ENCODE peak calls at places on chromosomes 13 and 19, in five cellular contexts. F is iPS DF 6.9; H is neural progenitor cell; T is CD8-positive, alpha-beta memory T cell; Y is breast epithelium. C is an unnamed sample.

GRCh38 chr19:49579947-49580263 is 451 bp downstream of the NOSIP start:
- DNase-seq in Y (no peak), H (no peak), F (no peak), T (no peak), C (no peak)

GRCh38 chr13:110331362-110331761 is 24.3 kb downstream of the COL4A2 start:
- DNase-seq in H (no peak), F (no peak), T (no peak), Y (peak), C (no peak)

GRCh38 chr13:57569981-57570380 is 61.6 kb upstream of the PCDH17 start:
- DNase-seq in F (no peak), H (no peak), T (no peak), Y (no peak), C (no peak)

GRCh38 chr13:31476753-31477152 is 262.6 kb upstream of the RXFP2 start:
- DNase-seq in T (no peak), F (no peak), H (no peak), Y (no peak), C (no peak)

GRCh38 chr13:78609464-78610205 is 6.3 kb upstream of the POU4F1 start:
- DNase-seq in H (peak), F (no peak), T (no peak), Y (no peak), C (no peak)

GRCh38 chr19:3785938-3786824 is at the start of gene MATK:
- DNase-seq in H (peak), F (no peak), Y (no peak), T (no peak), C (no peak)

GRCh38 chr13:99863789-99864626 is 107.6 kb downstream of the ZIC5 start:
- DNase-seq in H (no peak), T (no peak), F (no peak), Y (no peak), C (no peak)

GRCh38 chr13:73593199-73593765 is 534.5 kb downstream of the KLF5 start:
- DNase-seq in T (no peak), F (no peak), H (no peak), Y (no peak), C (no peak)

GRCh38 chr19:23392706-23393105 is 2.6 kb downstream of the ZNF91 start:
- DNase-seq in Y (no peak), F (no peak), T (no peak), H (peak), C (no peak)

DNA sequence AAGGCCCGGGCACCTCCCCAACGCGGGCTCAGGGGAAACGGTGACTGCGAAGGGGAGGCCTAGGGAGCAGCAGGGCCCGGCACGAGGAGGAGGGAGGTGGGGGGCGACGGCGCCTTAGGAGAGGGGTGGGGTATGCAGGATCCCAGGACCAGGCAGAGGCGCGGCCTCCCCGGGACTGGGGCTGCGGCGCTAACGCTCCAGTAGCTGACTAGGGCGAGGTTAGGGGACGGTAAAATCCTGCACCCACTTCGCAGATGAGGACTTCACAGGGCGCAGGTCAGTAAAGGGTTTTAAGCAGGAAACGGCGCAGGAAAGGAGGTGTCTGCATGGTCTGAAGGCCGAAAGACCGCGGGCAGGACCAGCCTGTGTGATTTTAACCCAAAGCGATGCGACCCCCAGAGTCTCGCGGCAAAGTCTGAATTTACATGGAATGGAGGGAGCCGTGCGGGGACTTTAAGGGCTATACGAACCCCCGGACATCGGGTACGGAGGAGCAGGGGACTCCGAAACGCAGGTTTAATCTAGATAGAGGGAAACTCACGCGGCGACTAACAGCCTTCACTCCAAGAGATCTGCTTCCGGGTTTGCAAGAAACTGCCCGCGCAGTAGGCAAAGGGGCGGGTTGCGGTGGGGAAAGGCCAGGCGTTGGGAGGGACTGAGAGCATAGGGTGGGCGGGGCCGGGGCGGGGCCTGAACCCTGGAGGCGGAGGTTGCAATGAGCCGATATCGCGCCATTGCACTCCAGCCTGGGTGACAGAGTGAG is at the start of gene ZNF665:
- DNase-seq in T (peak), H (peak), Y (peak), F (peak), C (peak)
- H3K27ac ChIP-seq in T (peak), H (no peak), Y (peak), F (no peak), C (peak)

GRCh38 chr19:10751109-10751972 is 33.5 kb downstream of the DNM2 start:
- DNase-seq in T (no peak), H (no peak), Y (no peak), F (no peak), C (peak)

GRCh38 chr19:10753305-10753704 is 35.4 kb downstream of the DNM2 start:
- DNase-seq in F (no peak), Y (no peak), H (no peak), T (no peak), C (no peak)

GRCh38 chr19:10749435-10750384 is 31.8 kb downstream of the DNM2 start:
- DNase-seq in T (no peak), Y (no peak), F (no peak), H (no peak), C (no peak)

GRCh38 chr19:10752913-10753285 is 35.0 kb downstream of the DNM2 start:
- DNase-seq in F (no peak), Y (no peak), T (no peak), H (no peak), C (no peak)

GRCh38 chr19:10752237-10752912 is 34.5 kb downstream of the DNM2 start:
- DNase-seq in T (no peak), F (no peak), H (no peak), Y (no peak), C (peak)
- H3K27ac ChIP-seq in T (peak), F (no peak), H (no peak), Y (peak), C (peak)

DNA sequence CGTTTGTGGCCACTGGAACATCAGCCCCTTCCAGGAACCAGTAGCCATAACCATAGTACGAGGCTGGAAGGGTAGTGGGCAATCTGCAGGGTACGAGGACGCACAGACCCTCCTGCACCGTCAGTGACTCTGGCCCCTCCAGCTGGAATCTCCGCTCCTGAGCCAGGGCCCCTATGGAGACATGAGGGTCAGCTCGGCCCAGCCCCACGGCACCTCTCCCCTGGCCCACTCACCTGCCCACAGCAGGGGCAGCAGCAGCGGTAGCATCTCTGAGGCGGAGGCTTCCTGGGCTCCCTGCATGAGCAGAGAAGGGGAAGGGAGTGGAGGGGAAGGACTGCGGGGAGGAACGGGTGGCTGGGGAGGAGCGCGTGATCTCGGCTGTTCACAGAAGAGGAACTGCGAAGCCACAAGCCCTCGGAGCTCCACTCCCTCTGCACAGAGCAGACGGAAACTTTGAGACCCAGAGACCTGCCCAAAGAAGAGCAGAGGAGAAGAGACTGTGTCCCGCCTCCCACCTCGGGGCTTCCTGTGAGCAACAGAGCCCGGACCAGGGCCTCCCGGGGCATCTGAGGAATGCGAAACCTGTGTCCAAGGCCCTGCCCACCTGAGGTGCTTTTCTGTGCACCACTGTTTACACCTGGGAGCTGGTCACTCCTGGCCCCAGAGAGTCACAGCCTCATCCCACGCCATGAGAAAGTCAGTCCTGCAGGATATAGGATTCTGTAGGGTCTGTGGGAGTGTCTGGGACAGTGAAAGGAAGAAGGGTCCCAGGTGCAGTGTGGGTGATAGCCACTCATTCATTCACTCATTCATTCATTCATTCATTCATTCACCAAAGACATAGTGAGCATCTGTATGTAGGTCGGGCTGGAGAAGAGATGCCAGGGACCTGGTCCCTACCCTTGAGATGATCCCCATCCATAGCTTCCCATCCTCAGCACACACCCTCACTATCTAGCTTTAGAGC is at the start of gene SIGLEC6:
- DNase-seq in F (peak), H (no peak), Y (no peak), T (no peak), C (peak)
- H3K27ac ChIP-seq in F (no peak), H (no peak), Y (no peak), T (no peak), C (no peak)

GRCh38 chr13:23463631-23464030 is 30.1 kb upstream of the SACS start:
- DNase-seq in Y (no peak), T (no peak), H (no peak), F (no peak), C (no peak)
- H3K27ac ChIP-seq in Y (no peak), T (no peak), H (no peak), F (no peak), C (no peak)

GRCh38 chr19:42351079-42351735 is 25.8 kb downstream of the MEGF8 start:
- DNase-seq in T (no peak), H (no peak), Y (no peak), F (no peak), C (no peak)
- H3K27ac ChIP-seq in T (no peak), H (no peak), Y (no peak), F (no peak), C (no peak)